ENCODE peak calls at places on chromosomes 4 and X, in eight cellular contexts. E, C, T, O, X, Y, N and M are unnamed samples. For H3K36me3, the result is how much of the 10 kb centered on the place peaks cover.

GRCh38 chr4:151014521-151015457 is at the start of gene LRBA:
- DNase-seq in E (peak), C (peak), T (peak), O (peak), X (peak), Y (peak), N (peak), M (peak)

GRCh38 chrX:34130980-34131744 is 952 bp downstream of the FAM47A start:
- DNase-seq in E (no peak), C (no peak), T (no peak), O (no peak), X (no peak), Y (no peak), N (no peak), M (no peak)

GRCh38 chrX:3532571-3532970 is 180.9 kb downstream of the PRKX start:
- DNase-seq in E (peak), C (no peak), T (no peak), O (no peak), X (no peak), Y (no peak), N (no peak), M (no peak)

GRCh38 chr4:73187325-73187724 is 71.3 kb downstream of the ANKRD17 start:
- DNase-seq in E (peak), C (no peak), T (no peak), O (no peak), X (no peak), Y (peak), N (no peak), M (no peak)

GRCh38 chr4:89549907-89550306 is 242.3 kb upstream of the GPRIN3 start:
- DNase-seq in E (no peak), C (no peak), T (no peak), O (peak), X (no peak), Y (no peak), N (no peak), M (no peak)

GRCh38 chr4:55161739-55162138 is 36.3 kb upstream of the KDR start:
- DNase-seq in E (no peak), C (no peak), T (no peak), O (no peak), X (no peak), Y (no peak), N (no peak), M (no peak)

GRCh38 chr4:17515724-17516407 is 901 bp downstream of the CLRN2 start:
- DNase-seq in E (no peak), C (no peak), T (no peak), O (no peak), X (no peak), Y (no peak), N (no peak), M (no peak)

GRCh38 chr4:62260256-62260655 is 1060.1 kb downstream of the ADGRL3 start:
- DNase-seq in E (peak), C (no peak), T (no peak), O (no peak), X (no peak), Y (no peak), N (no peak), M (no peak)

GRCh38 chr4:116925900-116926457 is 159.4 kb downstream of the TRAM1L1 start:
- DNase-seq in E (peak), C (no peak), T (peak), O (peak), X (peak), Y (peak), N (peak), M (peak)

GRCh38 chrX:103254171-103254824 is 657 bp downstream of the TCEAL8 start:
- DNase-seq in E (peak), C (peak), T (peak), O (peak), X (peak), Y (peak), N (peak), M (peak)

GRCh38 chrX:85994228-85994627 is 53.1 kb downstream of the CHM start:
- DNase-seq in E (no peak), C (no peak), T (no peak), O (peak), X (no peak), Y (no peak), N (no peak), M (no peak)

GRCh38 chrX:81201692-81202412 is at the start of the genes HMGN5 and SH3BGRL:
- DNase-seq in E (peak), C (peak), T (peak), O (peak), X (peak), Y (peak), N (peak), M (peak)

GRCh38 chrX:16462912-16463311 is 187.0 kb upstream of the S100G start:
- DNase-seq in E (no peak), C (no peak), T (no peak), O (peak), X (no peak), Y (peak), N (no peak), M (no peak)

GRCh38 chr4:27278615-27279014 is 418.0 kb downstream of the STIM2 start:
- DNase-seq in E (peak), C (no peak), T (no peak), O (peak), X (peak), Y (peak), N (peak), M (no peak)

GRCh38 chrX:130485870-130486269 is 84.1 kb downstream of the RBMX2 start:
- DNase-seq in E (no peak), C (no peak), T (no peak), O (no peak), X (no peak), Y (no peak), N (no peak), M (no peak)

GRCh38 chr4:77599378-77599777 is 6.2 kb upstream of the CXCL13 start:
- DNase-seq in E (peak), C (no peak), T (peak), O (peak), X (peak), Y (no peak), N (peak), M (no peak)

GRCh38 chr4:10007436-10007740 is 13.9 kb downstream of the SLC2A9 start:
- DNase-seq in E (no peak), C (no peak), T (no peak), O (no peak), X (no peak), Y (no peak), N (no peak), M (no peak)

GRCh38 chr4:90317785-90318184 is 190.6 kb downstream of the CCSER1 start:
- DNase-seq in E (no peak), C (no peak), T (no peak), O (peak), X (no peak), Y (peak), N (no peak), M (no peak)

GRCh38 chr4:182042945-182043344 is 200.3 kb upstream of the TENM3 start:
- DNase-seq in E (no peak), C (no peak), T (no peak), O (no peak), X (no peak), Y (no peak), N (no peak), M (no peak)

GRCh38 chr4:42642136-42642797 is 14.6 kb downstream of the ATP8A1 start:
- DNase-seq in E (no peak), C (no peak), T (no peak), O (no peak), X (no peak), Y (no peak), N (no peak), M (no peak)

GRCh38 chr4:165336743-165337142 is 9.3 kb downstream of the MSMO1 start:
- DNase-seq in E (no peak), C (no peak), T (no peak), O (no peak), X (no peak), Y (no peak), N (no peak), M (no peak)
- H3K36me3 ChIP-seq in E (half or more), C (under half), T (half or more), O (half or more), X (under half), Y (under half), N (half or more), M (under half)

GRCh38 chrX:18668468-18668867 is 3.4 kb downstream of the RS1 start:
- DNase-seq in E (no peak), C (no peak), T (no peak), O (no peak), X (no peak), Y (no peak), N (no peak), M (no peak)
- H3K4me3 ChIP-seq in E (no peak), C (no peak), T (no peak), O (no peak), X (no peak), Y (no peak), N (no peak), M (peak)

GRCh38 chr4:153399358-153399757 is 54.9 kb downstream of the MND1 start:
- DNase-seq in E (no peak), C (no peak), T (no peak), O (no peak), X (no peak), Y (no peak), N (no peak), M (no peak)

GRCh38 chr4:153403761-153404160 is 59.3 kb downstream of the MND1 start:
- DNase-seq in E (no peak), C (no peak), T (no peak), O (peak), X (no peak), Y (no peak), N (no peak), M (no peak)

GRCh38 chr4:153398713-153399112 is 54.2 kb downstream of the MND1 start:
- DNase-seq in E (no peak), C (no peak), T (no peak), O (no peak), X (no peak), Y (no peak), N (no peak), M (no peak)

GRCh38 chr4:153401501-153401900 is 57.0 kb downstream of the MND1 start:
- DNase-seq in E (no peak), C (no peak), T (no peak), O (no peak), X (no peak), Y (no peak), N (no peak), M (no peak)

DNA sequence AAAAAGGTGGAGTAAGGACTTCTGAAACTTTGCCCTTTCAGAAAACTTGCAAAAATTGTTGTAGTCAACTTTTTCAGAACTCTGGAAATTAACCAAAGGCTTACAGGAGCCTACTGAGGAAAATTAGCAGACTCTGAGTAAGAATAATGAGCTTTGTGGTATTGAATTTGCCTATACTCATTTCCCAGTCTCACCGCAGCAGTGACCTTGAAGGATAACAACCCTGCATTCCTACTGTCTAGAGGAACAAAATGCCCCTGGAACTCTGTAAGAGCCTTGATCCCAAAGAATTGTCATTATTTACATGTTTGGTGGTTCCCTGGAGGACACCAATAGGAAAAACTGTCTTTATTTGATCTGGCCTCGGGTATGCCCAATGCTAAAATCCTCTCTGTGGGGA is 57.9 kb downstream of the MND1 start:
- DNase-seq in E (no peak), C (no peak), T (no peak), O (no peak), X (no peak), Y (peak), N (no peak), M (no peak)
- H3K36me3 ChIP-seq in E (under half), C (under half), T (under half), O (under half), X (under half), Y (under half), N (under half), M (under half)

DNA sequence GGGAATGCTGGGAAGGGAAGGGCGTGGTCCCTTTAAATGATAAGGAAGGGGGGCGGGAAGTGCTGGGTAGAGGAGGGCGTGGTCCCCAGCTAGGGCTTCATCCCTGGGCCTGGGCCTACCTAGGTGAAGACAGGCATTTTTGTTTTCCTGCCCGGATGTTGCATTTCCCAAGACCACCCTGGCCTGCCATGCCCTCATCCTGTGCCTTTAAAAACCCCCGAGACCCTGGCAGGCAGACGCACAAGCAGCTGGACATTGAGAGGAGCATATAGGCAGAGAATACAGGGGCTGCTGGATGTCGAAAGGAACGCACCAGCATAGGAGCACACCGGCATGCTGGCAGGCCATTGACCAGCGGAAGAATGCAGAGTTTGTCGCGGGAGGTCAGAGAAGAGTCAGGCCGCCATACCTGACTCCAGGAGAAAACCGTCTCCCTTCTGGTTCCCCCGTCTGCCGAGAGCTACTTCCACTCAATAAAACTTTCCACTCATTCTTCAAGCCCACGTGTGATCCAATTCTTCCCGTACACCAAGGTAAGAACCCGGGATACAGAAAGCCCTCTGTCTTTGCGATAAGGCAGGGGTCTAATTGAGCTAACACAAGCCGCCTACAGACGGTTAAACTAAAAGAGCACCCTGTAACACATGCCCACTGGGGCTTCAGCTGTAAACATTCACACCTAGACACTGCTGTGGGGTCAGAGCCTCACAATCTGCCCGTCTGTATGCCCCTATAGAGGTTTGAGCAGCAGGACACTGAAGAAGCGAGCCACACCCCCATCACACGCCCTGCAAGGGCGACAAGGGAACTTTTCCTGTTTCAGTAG is 2.9 kb upstream of the AGA start:
- DNase-seq in E (peak), C (no peak), T (no peak), O (no peak), X (no peak), Y (no peak), N (no peak), M (no peak)
- H3K4me3 ChIP-seq in E (peak), C (no peak), T (no peak), O (no peak), X (peak), Y (no peak), N (peak), M (no peak)

GRCh38 chr4:56400560-56400959 is 13.3 kb upstream of the AASDH start:
- DNase-seq in E (peak), C (no peak), T (no peak), O (no peak), X (no peak), Y (no peak), N (peak), M (no peak)
- H3K36me3 ChIP-seq in E (under half), C (under half), T (half or more), O (under half), X (under half), Y (under half), N (half or more), M (under half)

DNA sequence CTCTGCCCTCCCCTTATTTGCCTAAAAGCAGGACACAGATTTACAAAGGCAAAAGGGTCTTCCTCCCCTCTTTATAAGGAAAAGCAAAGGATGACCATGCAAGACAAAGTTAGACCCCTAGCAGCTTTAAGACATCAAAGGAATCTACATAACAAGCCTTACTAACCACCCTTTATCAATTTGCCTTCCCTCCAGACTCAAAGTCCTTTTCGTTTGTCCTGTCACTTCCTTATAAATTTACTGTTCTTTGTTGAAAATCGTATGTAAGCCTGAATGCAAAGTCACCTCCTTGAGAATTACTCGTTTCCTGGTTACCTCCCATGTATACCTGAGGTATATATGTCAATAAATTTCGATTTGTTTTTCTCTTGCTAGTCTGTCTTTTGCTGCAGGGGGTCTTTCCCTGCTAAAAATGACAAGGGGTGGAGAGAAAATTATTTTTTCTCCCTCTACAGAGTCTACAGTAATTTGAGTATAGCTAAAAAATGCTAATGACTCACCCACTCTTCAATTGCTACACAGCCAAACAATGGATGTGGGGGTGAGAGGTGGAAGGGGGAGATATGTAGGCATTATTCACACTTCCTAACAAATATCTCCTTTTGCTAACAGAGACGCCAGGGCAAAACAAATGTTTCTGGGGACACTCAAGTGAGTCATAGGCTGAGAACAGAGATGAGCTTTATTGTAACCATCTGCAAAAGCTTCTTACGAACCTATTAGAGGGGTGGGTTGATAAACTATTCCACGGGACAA is 13.2 kb downstream of the SCD5 start:
- DNase-seq in E (peak), C (no peak), T (no peak), O (peak), X (no peak), Y (peak), N (no peak), M (no peak)
- H3K4me3 ChIP-seq in E (peak), C (no peak), T (peak), O (peak), X (no peak), Y (peak), N (no peak), M (no peak)

GRCh38 chr4:25413261-25413660 is 36.2 kb downstream of the ANAPC4 start:
- DNase-seq in E (no peak), C (no peak), T (no peak), O (no peak), X (no peak), Y (no peak), N (no peak), M (no peak)
- H3K36me3 ChIP-seq in E (under half), C (half or more), T (under half), O (half or more), X (under half), Y (under half), N (half or more), M (half or more)

GRCh38 chrX:13051529-13052172 is 7.2 kb upstream of the FAM9C start:
- DNase-seq in E (no peak), C (no peak), T (no peak), O (no peak), X (no peak), Y (peak), N (no peak), M (no peak)
- H3K4me3 ChIP-seq in E (no peak), C (no peak), T (no peak), O (no peak), X (no peak), Y (no peak), N (no peak), M (no peak)

DNA sequence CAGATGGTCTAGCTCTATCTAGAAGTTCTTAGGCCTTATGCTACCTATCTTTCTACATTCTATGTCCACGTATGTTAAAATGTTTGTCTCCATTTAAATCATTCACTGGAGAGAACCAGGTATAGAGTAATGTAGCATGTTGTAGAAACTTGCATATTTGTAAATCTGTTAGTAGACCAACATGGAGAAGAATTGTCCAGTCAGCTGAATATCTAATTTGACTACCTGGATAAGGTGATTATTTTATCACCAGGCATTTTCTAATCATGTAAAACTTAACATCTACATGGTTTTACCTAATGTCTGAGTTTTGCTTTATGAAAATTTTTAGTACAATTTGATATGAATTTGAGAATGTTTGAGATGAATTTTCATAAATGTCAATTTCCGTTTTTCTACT is 19.5 kb downstream of the REST start:
- DNase-seq in E (no peak), C (no peak), T (no peak), O (no peak), X (no peak), Y (no peak), N (no peak), M (no peak)
- H3K36me3 ChIP-seq in E (under half), C (under half), T (under half), O (half or more), X (under half), Y (under half), N (half or more), M (under half)